ENCODE peak calls at places on chromosomes 3 and 15, in seven cellular contexts. B, O, M, K, I, S and Z are unnamed samples.

GRCh38 chr3:63911395-63911900 is 735 bp downstream of the SCAANT1 start:
- DNase-seq in B (no peak), O (no peak), M (no peak), K (no peak), I (no peak), S (no peak), Z (no peak)

GRCh38 chr15:38685686-38686339 is 121.2 kb upstream of the RASGRP1 start:
- DNase-seq in B (no peak), O (no peak), M (no peak), K (no peak), I (no peak), S (no peak), Z (no peak)

GRCh38 chr3:69442771-69443197 is 56.9 kb upstream of the FRMD4B start:
- DNase-seq in B (no peak), O (no peak), M (no peak), K (no peak), I (no peak), S (no peak), Z (no peak)

GRCh38 chr3:158105710-158106438 is at the start of gene SHOX2:
- DNase-seq in B (no peak), O (peak), M (no peak), K (no peak), I (peak), S (no peak), Z (peak)

GRCh38 chr15:92037446-92037845 is 183.9 kb downstream of the SLCO3A1 start:
- DNase-seq in B (no peak), O (no peak), M (no peak), K (no peak), I (no peak), S (no peak), Z (no peak)

GRCh38 chr3:186824430-186825139 is 17.9 kb upstream of the ADIPOQ start:
- DNase-seq in B (no peak), O (peak), M (no peak), K (no peak), I (no peak), S (no peak), Z (no peak)

GRCh38 chr3:190048831-190049541 is 71.7 kb downstream of the P3H2 start:
- DNase-seq in B (no peak), O (no peak), M (no peak), K (no peak), I (no peak), S (peak), Z (no peak)

GRCh38 chr3:153673853-153674252 is 447.3 kb upstream of the ARHGEF26 start:
- DNase-seq in B (no peak), O (no peak), M (no peak), K (no peak), I (no peak), S (no peak), Z (no peak)

GRCh38 chr3:172094621-172095557 is 55.5 kb downstream of the FNDC3B start:
- DNase-seq in B (no peak), O (peak), M (no peak), K (no peak), I (peak), S (peak), Z (no peak)

GRCh38 chr15:57343526-57343925 is 32.8 kb upstream of the CGNL1 start:
- DNase-seq in B (no peak), O (no peak), M (no peak), K (no peak), I (no peak), S (no peak), Z (no peak)

GRCh38 chr15:64651573-64652260 is 123.7 kb downstream of the RBPMS2 start:
- DNase-seq in B (no peak), O (peak), M (no peak), K (no peak), I (no peak), S (no peak), Z (no peak)

GRCh38 chr3:65953881-65954733 is 84.6 kb downstream of the MAGI1 start:
- DNase-seq in B (peak), O (peak), M (no peak), K (peak), I (peak), S (no peak), Z (peak)

GRCh38 chr15:90750186-90750585 is 33.0 kb downstream of the BLM start:
- DNase-seq in B (no peak), O (no peak), M (no peak), K (no peak), I (no peak), S (no peak), Z (no peak)

GRCh38 chr15:100926258-100926657 is 7.1 kb downstream of the LRRK1 start:
- DNase-seq in B (no peak), O (peak), M (no peak), K (no peak), I (no peak), S (no peak), Z (no peak)

GRCh38 chr3:148006508-148006907 is 597.3 kb downstream of the ZIC1 start:
- DNase-seq in B (no peak), O (peak), M (no peak), K (no peak), I (no peak), S (no peak), Z (no peak)

GRCh38 chr3:42683875-42684593 is 1.3 kb upstream of the KLHL40 start:
- DNase-seq in B (no peak), O (peak), M (peak), K (peak), I (peak), S (no peak), Z (peak)

GRCh38 chr3:49465269-49466034 is 4.6 kb upstream of the DAG1 start:
- DNase-seq in B (no peak), O (no peak), M (no peak), K (no peak), I (no peak), S (peak), Z (no peak)

GRCh38 chr3:183991403-183991802 is 26.3 kb downstream of the ABCC5 start:
- DNase-seq in B (no peak), O (no peak), M (no peak), K (no peak), I (no peak), S (no peak), Z (no peak)

GRCh38 chr15:81524496-81524895 is 150.5 kb upstream of the TMC3 start:
- DNase-seq in B (no peak), O (no peak), M (no peak), K (no peak), I (no peak), S (no peak), Z (no peak)

GRCh38 chr3:66211779-66212178 is 9.0 kb upstream of the SLC25A26 start:
- DNase-seq in B (no peak), O (no peak), M (no peak), K (no peak), I (no peak), S (no peak), Z (no peak)

GRCh38 chr3:24688446-24689148 is 193.9 kb upstream of the THRB start:
- DNase-seq in B (no peak), O (peak), M (no peak), K (no peak), I (no peak), S (no peak), Z (no peak)

GRCh38 chr3:93936549-93936948 is 37.1 kb downstream of the PROS1 start:
- DNase-seq in B (no peak), O (no peak), M (no peak), K (no peak), I (no peak), S (no peak), Z (no peak)

GRCh38 chr3:193772389-193772788 is 179.4 kb downstream of the OPA1 start:
- DNase-seq in B (no peak), O (no peak), M (no peak), K (peak), I (no peak), S (no peak), Z (no peak)

GRCh38 chr15:90338483-90338980 is 13.6 kb upstream of the ZNF774 start:
- DNase-seq in B (no peak), O (no peak), M (no peak), K (no peak), I (no peak), S (no peak), Z (no peak)

GRCh38 chr15:29888651-29889050 is 66.4 kb upstream of the TJP1 start:
- DNase-seq in B (no peak), O (peak), M (no peak), K (no peak), I (no peak), S (no peak), Z (no peak)

GRCh38 chr3:23966308-23966707 is 21.2 kb downstream of the NR1D2 start:
- DNase-seq in B (no peak), O (no peak), M (no peak), K (no peak), I (no peak), S (no peak), Z (no peak)

GRCh38 chr3:44722103-44722401 is 7.4 kb upstream of the ZNF501 start:
- DNase-seq in B (no peak), O (no peak), M (no peak), K (no peak), I (no peak), S (no peak), Z (no peak)

GRCh38 chr3:78927787-78928186 is 840.0 kb downstream of the ROBO1 start:
- DNase-seq in B (no peak), O (no peak), M (no peak), K (no peak), I (no peak), S (no peak), Z (no peak)

GRCh38 chr3:179292440-179292839 is 30.4 kb upstream of the ZNF639 start:
- DNase-seq in B (no peak), O (no peak), M (no peak), K (no peak), I (no peak), S (no peak), Z (no peak)

GRCh38 chr15:65246026-65246714 is 34.9 kb upstream of the CILP start:
- DNase-seq in B (no peak), O (no peak), M (no peak), K (no peak), I (no peak), S (no peak), Z (no peak)

GRCh38 chr3:37984051-37984450 is 6.5 kb upstream of the VILL start:
- DNase-seq in B (no peak), O (no peak), M (no peak), K (peak), I (no peak), S (no peak), Z (no peak)

GRCh38 chr15:97234841-97235240 is 725.7 kb upstream of the ARRDC4 start:
- DNase-seq in B (no peak), O (no peak), M (no peak), K (no peak), I (no peak), S (no peak), Z (no peak)

GRCh38 chr3:179898024-179898423 is 138.7 kb downstream of the PEX5L start:
- DNase-seq in B (no peak), O (peak), M (no peak), K (no peak), I (no peak), S (peak), Z (no peak)

GRCh38 chr15:89828324-89829145 is 13.9 kb upstream of the ANPEP start:
- DNase-seq in B (no peak), O (peak), M (no peak), K (peak), I (peak), S (no peak), Z (no peak)

GRCh38 chr3:14507345-14507741 is 32.8 kb downstream of the GRIP2 start:
- DNase-seq in B (peak), O (no peak), M (no peak), K (no peak), I (no peak), S (no peak), Z (no peak)

GRCh38 chr3:140319801-140320200 is 358.1 kb upstream of the TRIM42 start:
- DNase-seq in B (no peak), O (no peak), M (no peak), K (no peak), I (no peak), S (no peak), Z (no peak)

GRCh38 chr3:71585891-71586809 is 2.6 kb upstream of the FOXP1 start:
- DNase-seq in B (no peak), O (peak), M (peak), K (peak), I (no peak), S (peak), Z (no peak)

GRCh38 chr3:102529452-102529851 is 94.6 kb downstream of the ZPLD1 start:
- DNase-seq in B (no peak), O (peak), M (peak), K (peak), I (no peak), S (peak), Z (no peak)

GRCh38 chr3:102531686-102532085 is 96.9 kb downstream of the ZPLD1 start:
- DNase-seq in B (no peak), O (no peak), M (no peak), K (no peak), I (no peak), S (no peak), Z (no peak)

GRCh38 chr3:102533784-102534183 is 99.0 kb downstream of the ZPLD1 start:
- DNase-seq in B (no peak), O (no peak), M (no peak), K (no peak), I (no peak), S (no peak), Z (no peak)

GRCh38 chr3:102530443-102531195 is 95.8 kb downstream of the ZPLD1 start:
- DNase-seq in B (no peak), O (no peak), M (no peak), K (no peak), I (no peak), S (no peak), Z (no peak)

GRCh38 chr3:102532901-102533300 is 98.1 kb downstream of the ZPLD1 start:
- DNase-seq in B (no peak), O (no peak), M (no peak), K (no peak), I (no peak), S (no peak), Z (no peak)
- TF ChIP-seq POLR2AphosphoS5 in B (no peak), O (no peak), M (no peak), K (no peak), I (no peak), S (no peak), Z (no peak)

GRCh38 chr3:192091831-192092230 is 630.9 kb downstream of the PYDC2 start:
- DNase-seq in B (no peak), O (no peak), M (no peak), K (no peak), I (no peak), S (no peak), Z (no peak)
- H3K4me3 ChIP-seq in B (no peak), O (no peak), M (no peak), K (no peak), I (no peak), S (no peak), Z (no peak)

DNA sequence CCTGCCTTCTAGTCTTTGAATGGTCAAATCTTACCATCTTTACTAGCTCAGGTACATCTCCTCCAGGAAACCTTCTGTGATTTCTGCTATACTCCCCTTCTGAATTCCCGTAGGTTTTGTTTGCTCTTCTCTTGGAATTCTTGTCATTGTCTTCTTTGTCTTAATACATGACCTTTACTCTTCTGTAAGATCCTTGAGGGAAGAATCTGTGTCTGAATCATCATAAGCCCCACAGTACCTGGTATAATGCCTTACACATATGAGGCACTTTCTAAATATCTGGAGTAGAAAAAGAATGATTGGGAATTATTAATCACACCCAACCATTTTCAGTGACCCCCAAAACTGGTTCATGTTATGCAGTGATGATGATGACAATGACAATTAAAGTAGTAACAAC is 210.1 kb upstream of the NR2E3 start:
- DNase-seq in B (no peak), O (no peak), M (no peak), K (no peak), I (no peak), S (no peak), Z (no peak)
- TF ChIP-seq POLR2AphosphoS5 in B (no peak), O (no peak), M (no peak), K (no peak), I (no peak), S (no peak), Z (no peak)

GRCh38 chr15:96123630-96124187 is 206.8 kb upstream of the NR2F2 start:
- DNase-seq in B (no peak), O (no peak), M (no peak), K (no peak), I (no peak), S (no peak), Z (no peak)

GRCh38 chr15:96123028-96123400 is 207.5 kb upstream of the NR2F2 start:
- DNase-seq in B (no peak), O (no peak), M (no peak), K (no peak), I (no peak), S (no peak), Z (no peak)

GRCh38 chr15:96121066-96121465 is 209.4 kb upstream of the NR2F2 start:
- DNase-seq in B (no peak), O (no peak), M (no peak), K (no peak), I (no peak), S (no peak), Z (no peak)

GRCh38 chr15:96121521-96121920 is 209.0 kb upstream of the NR2F2 start:
- DNase-seq in B (no peak), O (no peak), M (no peak), K (no peak), I (no peak), S (no peak), Z (no peak)

DNA sequence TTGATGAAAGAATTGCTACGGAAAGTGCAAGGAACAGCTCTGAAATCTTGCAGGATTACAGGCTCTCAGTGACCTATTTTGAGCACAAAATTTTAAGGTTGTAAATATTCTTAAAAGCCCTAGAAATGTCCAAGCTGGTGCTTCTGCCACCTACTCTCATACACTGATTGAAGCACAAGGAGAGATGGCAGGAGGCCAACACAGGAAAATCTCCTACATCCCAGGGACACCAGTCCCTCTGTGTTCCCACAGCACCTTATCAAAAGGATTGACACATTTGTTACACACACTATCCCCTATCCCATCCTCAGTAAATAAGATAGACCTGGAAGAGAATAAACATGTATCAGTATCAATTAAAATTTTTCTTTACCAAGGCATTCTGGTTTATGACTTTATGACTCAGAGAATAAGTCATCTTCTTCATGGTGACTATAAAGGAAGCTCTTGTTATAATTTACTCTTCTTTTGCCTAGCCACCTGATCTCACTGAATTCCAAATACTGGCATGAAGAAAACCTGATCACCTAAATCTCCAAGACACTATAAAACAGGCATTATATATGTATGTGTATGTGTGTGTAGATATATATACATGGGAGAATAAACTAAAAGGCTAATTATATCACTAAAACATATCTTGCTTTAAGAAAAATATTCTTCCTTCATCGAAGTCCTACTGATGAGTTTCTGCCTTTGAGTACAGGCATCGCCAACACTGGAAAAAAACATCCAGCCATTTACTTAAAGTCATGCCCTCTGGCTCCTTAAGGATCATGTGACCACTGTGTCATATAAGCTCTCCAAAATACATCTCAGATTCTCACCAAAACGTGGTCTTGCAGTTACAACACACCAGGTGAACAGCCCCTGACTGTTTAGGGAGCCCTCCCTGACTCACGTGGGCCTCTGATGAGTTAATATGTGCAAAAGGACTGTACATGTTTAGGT is 208.1 kb upstream of the NR2F2 start:
- DNase-seq in B (no peak), O (no peak), M (peak), K (no peak), I (no peak), S (no peak), Z (no peak)
- H3K4me3 ChIP-seq in B (no peak), O (no peak), M (no peak), K (no peak), I (no peak), S (no peak), Z (no peak)

GRCh38 chr3:53082736-53083135 is 36.9 kb upstream of the SFMBT1 start:
- DNase-seq in B (peak), O (no peak), M (no peak), K (no peak), I (no peak), S (no peak), Z (no peak)
- TF ChIP-seq POLR2AphosphoS5 in B (no peak), O (no peak), M (no peak), K (no peak), I (no peak), S (no peak), Z (no peak)

DNA sequence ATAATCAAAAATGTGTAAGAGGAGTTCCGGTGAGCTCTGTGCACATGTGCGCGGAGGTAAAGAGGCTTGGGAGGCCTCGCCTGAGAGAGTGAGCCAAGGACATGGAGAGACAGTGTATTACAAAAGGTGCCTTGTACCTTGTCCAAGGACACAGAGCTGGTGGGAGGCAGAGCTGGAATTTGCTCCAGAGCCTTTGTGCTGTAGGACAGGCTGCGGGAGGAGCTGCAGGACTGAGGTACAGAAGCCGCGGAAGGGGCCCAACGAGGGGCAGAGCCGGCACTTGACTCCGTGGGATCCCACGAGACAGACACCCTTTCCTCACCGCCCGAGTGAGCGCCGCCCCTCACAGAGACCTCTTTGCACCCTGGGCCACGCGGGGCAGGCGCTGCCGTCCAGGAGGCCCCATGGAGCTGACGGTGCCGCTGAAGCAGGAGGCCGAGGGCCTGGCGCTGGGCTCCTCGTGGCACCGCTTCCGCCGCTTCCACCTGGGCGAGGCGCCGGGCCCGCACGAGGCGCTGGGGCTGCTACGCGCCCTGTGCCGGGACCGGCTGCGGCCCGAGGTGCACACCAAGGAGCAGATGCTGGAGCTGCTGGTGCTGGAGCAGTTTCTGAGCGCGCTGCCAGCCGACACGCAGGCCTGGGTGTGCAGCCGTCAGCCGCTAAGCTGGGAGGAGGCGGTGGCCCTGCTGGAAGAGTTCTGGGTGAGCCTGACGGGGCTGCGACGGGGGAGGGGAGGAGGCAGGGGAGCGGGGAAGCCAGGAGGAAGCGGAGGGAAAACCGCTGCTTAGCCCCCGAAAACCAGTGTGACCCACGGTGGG is 68.7 kb downstream of the SLTM start:
- DNase-seq in B (no peak), O (peak), M (no peak), K (peak), I (no peak), S (peak), Z (peak)
- H3K4me3 ChIP-seq in B (peak), O (peak), M (no peak), K (peak), I (peak), S (no peak), Z (no peak)